ENCODE peak calls at places on chromosomes 1 and 21, in six cellular contexts. One of them, this sample, is unnamed.

GRCh38 chr1:229803601-229804217 is 177.7 kb downstream of the URB2 start:
- DNase-seq in GM12865: no peak
- DNase-seq in effector memory CD4-positive, alpha-beta T cell: no peak
- DNase-seq in GF-D8: no peak
- DNase-seq in NCI-H146: peak; percentile 40
- DNase-seq in sigmoid colon: no peak
- DNase-seq in this sample: no peak

GRCh38 chr1:65065535-65066378 is 82.2 kb upstream of the AK4 start:
- DNase-seq in sigmoid colon: no peak
- DNase-seq in GM12865: no peak
- DNase-seq in GF-D8: no peak
- DNase-seq in NCI-H146: peak; percentile 46
- DNase-seq in effector memory CD4-positive, alpha-beta T cell: no peak
- DNase-seq in this sample: no peak

GRCh38 chr1:91555074-91555730 is 54.6 kb downstream of the CDC7 start:
- DNase-seq in GF-D8: no peak
- DNase-seq in effector memory CD4-positive, alpha-beta T cell: no peak
- DNase-seq in NCI-H146: no peak
- DNase-seq in GM12865: no peak
- DNase-seq in sigmoid colon: no peak
- DNase-seq in this sample: no peak

GRCh38 chr1:76510672-76511071 is 356.6 kb upstream of the ST6GALNAC5 start:
- DNase-seq in NCI-H146: no peak
- DNase-seq in GM12865: no peak
- DNase-seq in sigmoid colon: no peak
- DNase-seq in effector memory CD4-positive, alpha-beta T cell: no peak
- DNase-seq in GF-D8: no peak
- DNase-seq in this sample: no peak

GRCh38 chr1:29453502-29454240 is 217.3 kb downstream of the PTPRU start:
- DNase-seq in GM12865: peak; percentile 50
- DNase-seq in GF-D8: no peak
- DNase-seq in NCI-H146: peak; percentile 46
- DNase-seq in sigmoid colon: no peak
- DNase-seq in effector memory CD4-positive, alpha-beta T cell: no peak
- DNase-seq in this sample: peak; percentile 55

GRCh38 chr1:83818916-83819315 is 180.0 kb downstream of the TTLL7 start:
- DNase-seq in sigmoid colon: no peak
- DNase-seq in effector memory CD4-positive, alpha-beta T cell: no peak
- DNase-seq in GM12865: no peak
- DNase-seq in GF-D8: peak; percentile 45
- DNase-seq in NCI-H146: no peak
- DNase-seq in this sample: no peak

GRCh38 chr1:227890451-227891222 is 57.1 kb downstream of the WNT9A start:
- DNase-seq in effector memory CD4-positive, alpha-beta T cell: no peak
- DNase-seq in GM12865: no peak
- DNase-seq in sigmoid colon: peak; percentile 63
- DNase-seq in GF-D8: no peak
- DNase-seq in NCI-H146: peak; percentile 14
- DNase-seq in this sample: no peak

GRCh38 chr21:45362077-45362747 is 42.8 kb upstream of the COL18A1 start:
- DNase-seq in sigmoid colon: no peak
- DNase-seq in GM12865: no peak
- DNase-seq in GF-D8: no peak
- DNase-seq in effector memory CD4-positive, alpha-beta T cell: no peak
- DNase-seq in NCI-H146: no peak
- DNase-seq in this sample: no peak

GRCh38 chr21:43864806-43865470 is at the start of gene AGPAT3:
- DNase-seq in GM12865: peak; percentile 54
- DNase-seq in GF-D8: no peak
- DNase-seq in sigmoid colon: no peak
- DNase-seq in NCI-H146: peak; percentile 24
- DNase-seq in effector memory CD4-positive, alpha-beta T cell: peak; percentile 24
- DNase-seq in this sample: peak; percentile 41

GRCh38 chr1:162380061-162380846 is 1.3 kb upstream of the C1orf226 start:
- DNase-seq in sigmoid colon: no peak
- DNase-seq in GM12865: no peak
- DNase-seq in GF-D8: no peak
- DNase-seq in effector memory CD4-positive, alpha-beta T cell: no peak
- DNase-seq in NCI-H146: no peak
- DNase-seq in this sample: no peak

GRCh38 chr1:38242506-38242905 is 195.9 kb upstream of the POU3F1 start:
- DNase-seq in effector memory CD4-positive, alpha-beta T cell: no peak
- DNase-seq in GF-D8: no peak
- DNase-seq in NCI-H146: no peak
- DNase-seq in GM12865: no peak
- DNase-seq in sigmoid colon: no peak
- DNase-seq in this sample: no peak

GRCh38 chr1:17248781-17249180 is at the start of gene PADI3:
- DNase-seq in effector memory CD4-positive, alpha-beta T cell: no peak
- DNase-seq in NCI-H146: no peak
- DNase-seq in sigmoid colon: no peak
- DNase-seq in GM12865: no peak
- DNase-seq in GF-D8: no peak
- DNase-seq in this sample: no peak